ENCODE peak calls at places on chromosome 3, in five cellular contexts. F, P, I, W and V are unnamed samples.
A peak's percentile ranks its signal among the peaks of the same experiment; 100 is the strongest.

GRCh38 chr3:128707935-128708494 is 18.0 kb upstream of the RAB7A start:
- DNase-seq in F (no peak), I (no peak), P (no peak), W (no peak), V (no peak)

GRCh38 chr3:118629821-118630220 is 404.8 kb downstream of the IGSF11 start:
- DNase-seq in F (no peak), P (no peak), W (no peak), I (no peak), V (no peak)

GRCh38 chr3:127085576-127085975 is 102.7 kb downstream of the PLXNA1 start:
- DNase-seq in F (no peak), P (no peak), W (no peak), I (no peak), V (no peak)

GRCh38 chr3:157512534-157512933 is 9.3 kb upstream of the VEPH1 start:
- DNase-seq in P (no peak), I (no peak), W (no peak), F (no peak), V (no peak)

GRCh38 chr3:73484656-73485248 is 140.0 kb downstream of the PDZRN3 start:
- DNase-seq in W (no peak), F (no peak), P (no peak), I (no peak), V (no peak)

GRCh38 chr3:48301814-48302194 is 31.7 kb downstream of the SPINK8 start:
- DNase-seq in P (no peak), W (no peak), F (no peak), I (no peak), V (no peak)

GRCh38 chr3:85433334-85433733 is 474.5 kb downstream of the CADM2 start:
- DNase-seq in W (no peak), I (no peak), P (no peak), F (no peak), V (no peak)

GRCh38 chr3:31900583-31900982 is 80.5 kb downstream of the OSBPL10 start:
- DNase-seq in P (no peak), F (no peak), I (no peak), W (no peak), V (no peak)

GRCh38 chr3:12143949-12144504 is 14.7 kb downstream of the TIMP4 start:
- DNase-seq in F (no peak), P (no peak), W (peak; percentile 96), I (no peak), V (no peak)

GRCh38 chr3:133441867-133442270 is 42.0 kb downstream of the BFSP2 start:
- DNase-seq in P (no peak), W (no peak), F (no peak), I (no peak), V (peak; percentile 20)

GRCh38 chr3:11530153-11530721 is 113.5 kb downstream of the VGLL4 start:
- DNase-seq in W (peak; percentile 79), I (no peak), F (peak; percentile 27), P (no peak), V (no peak)

GRCh38 chr3:4825572-4826236 is 153.5 kb upstream of the BHLHE40 start:
- DNase-seq in I (no peak), F (peak; percentile 85), P (no peak), W (no peak), V (peak; percentile 41)

GRCh38 chr3:50503947-50504346 is 513 bp upstream of the CACNA2D2 start:
- DNase-seq in P (no peak), W (no peak), I (no peak), F (no peak), V (no peak)

GRCh38 chr3:197758512-197758911 is 8.8 kb downstream of the FYTTD1 start:
- DNase-seq in F (no peak), I (no peak), P (no peak), W (no peak), V (no peak)

GRCh38 chr3:185207931-185208746 is 45.7 kb downstream of the EHHADH start:
- DNase-seq in P (no peak), W (no peak), F (no peak), I (no peak), V (no peak)

GRCh38 chr3:150545419-150546225 is 674 bp downstream of the SERP1 start:
- DNase-seq in W (peak; percentile 68), P (no peak), F (no peak), I (no peak), V (peak; percentile 15)

GRCh38 chr3:104263477-104263876 is 1103.2 kb upstream of the ALCAM start:
- DNase-seq in P (no peak), F (no peak), W (no peak), I (no peak), V (no peak)

GRCh38 chr3:186839874-186840641 is 2.5 kb upstream of the ADIPOQ start:
- DNase-seq in W (peak; percentile 90), F (no peak), P (no peak), I (no peak), V (no peak)

GRCh38 chr3:185837409-185837808 is 12.6 kb upstream of the IGF2BP2 start:
- DNase-seq in F (no peak), W (no peak), I (no peak), P (no peak), V (no peak)

GRCh38 chr3:36932979-36933378 is 11.9 kb downstream of the TRANK1 start:
- DNase-seq in P (no peak), I (no peak), F (no peak), W (no peak), V (no peak)

GRCh38 chr3:101629219-101629618 is 47.7 kb downstream of the ZBTB11 start:
- DNase-seq in I (no peak), F (no peak), W (no peak), P (no peak), V (no peak)

GRCh38 chr3:24273491-24273890 is 221.2 kb downstream of the THRB start:
- DNase-seq in W (no peak), P (no peak), F (no peak), I (no peak), V (no peak)

GRCh38 chr3:185152433-185153169 is at the start of gene C3orf70:
- DNase-seq in W (peak; percentile 84), F (peak; percentile 86), P (peak; percentile 43), I (no peak), V (peak; percentile 5)

DNA sequence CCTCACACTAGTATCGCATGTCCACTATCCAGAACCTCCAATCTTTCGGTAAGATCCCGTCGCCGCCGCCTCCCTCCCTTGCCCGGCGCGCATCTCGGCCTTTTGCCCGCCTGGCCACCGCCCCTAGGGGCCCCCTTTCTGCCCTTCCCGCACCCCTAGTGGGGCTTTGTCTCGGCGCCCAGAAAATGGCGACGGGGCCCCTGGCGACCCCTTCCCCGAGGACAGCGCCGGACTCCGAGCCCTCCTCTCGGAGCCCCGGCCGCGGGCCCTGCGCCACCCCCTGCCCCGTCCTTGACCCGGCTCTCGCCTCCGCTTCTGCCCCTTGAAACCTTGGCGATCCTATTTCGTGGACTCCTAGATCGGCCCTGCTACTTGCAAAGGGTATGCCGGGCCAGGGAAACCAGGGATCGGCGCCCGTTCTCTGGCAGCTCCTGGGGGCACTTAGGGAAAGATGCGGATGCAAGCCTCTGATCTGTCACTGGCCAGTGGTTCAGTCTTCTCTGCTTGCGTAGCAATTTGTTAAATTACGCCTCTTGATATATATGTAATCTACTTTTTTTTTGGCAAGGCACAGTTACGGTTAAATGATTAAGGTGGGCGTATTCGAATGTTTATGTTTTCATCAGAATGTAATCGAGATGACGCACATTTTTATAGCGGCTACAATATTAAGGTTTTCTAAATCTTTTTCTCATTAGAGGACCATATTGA is 573 bp downstream of the EIF1B start:
- DNase-seq in F (no peak), I (peak; percentile 7), W (peak; percentile 76), P (peak; percentile 24), V (peak; percentile 36)
- H3K27me3 ChIP-seq in F (no peaks in the 10 kb centered on the region), I (no peaks in the 10 kb centered on the region), W (no peaks in the 10 kb centered on the region), P (no peaks in the 10 kb centered on the region), V (no peaks in the 10 kb centered on the region)

GRCh38 chr3:30659270-30660127 is 53.1 kb downstream of the TGFBR2 start:
- DNase-seq in W (no peak), P (no peak), I (no peak), F (no peak), V (no peak)
- H3K4me1 ChIP-seq in W (peaks cover 65% of the 10 kb centered on the region), P (no peaks in the 10 kb centered on the region), I (peaks cover 99% of the 10 kb centered on the region), F (peaks cover 21% of the 10 kb centered on the region), V (peaks cover 100% of the 10 kb centered on the region)

GRCh38 chr3:196638922-196639516 is 475 bp upstream of the NRROS start:
- DNase-seq in F (no peak), I (no peak), W (no peak), P (no peak), V (peak; percentile 24)

GRCh38 chr3:196641278-196642058 is 2.0 kb downstream of the NRROS start:
- DNase-seq in F (no peak), I (no peak), W (peak; percentile 9), P (no peak), V (no peak)

GRCh38 chr3:196639517-196640500 is at the start of gene NRROS:
- DNase-seq in P (peak; percentile 56), I (peak; percentile 18), F (peak; percentile 64), W (peak; percentile 83), V (peak; percentile 52)

GRCh38 chr3:196643201-196643749 is 3.8 kb downstream of the NRROS start:
- DNase-seq in W (no peak), P (no peak), F (no peak), I (no peak), V (peak; percentile 26)

GRCh38 chr3:196640501-196640968 is 1.0 kb downstream of the NRROS start:
- DNase-seq in I (no peak), P (no peak), F (no peak), W (no peak), V (no peak)
- H3K27me3 ChIP-seq in I (no peaks in the 10 kb centered on the region), P (no peaks in the 10 kb centered on the region), F (no peaks in the 10 kb centered on the region), W (no peaks in the 10 kb centered on the region), V (no peaks in the 10 kb centered on the region)

DNA sequence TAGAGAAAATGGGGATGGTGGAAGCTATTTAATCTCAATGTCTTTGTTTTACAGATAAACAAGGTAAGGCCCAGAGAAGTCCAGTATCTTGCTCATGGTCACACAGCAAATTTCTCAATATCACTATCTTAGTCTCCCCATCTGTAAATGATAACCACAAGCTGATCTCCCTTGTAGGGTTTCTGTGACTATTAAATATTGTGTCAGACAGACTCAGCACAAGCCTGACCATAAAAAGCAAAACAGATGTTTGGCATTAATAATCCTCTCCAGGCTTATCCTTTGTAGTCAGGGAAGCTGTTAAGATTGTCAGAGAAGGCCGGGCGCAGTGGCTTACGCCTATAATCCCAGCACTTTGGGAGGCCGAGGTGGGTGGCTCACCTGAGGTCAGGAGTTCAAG is 173.2 kb upstream of the PRICKLE2 start:
- DNase-seq in I (no peak), W (no peak), P (no peak), F (no peak), V (no peak)
- H3K4me1 ChIP-seq in I (no peaks in the 10 kb centered on the region), W (no peaks in the 10 kb centered on the region), P (no peaks in the 10 kb centered on the region), F (no peaks in the 10 kb centered on the region), V (no peaks in the 10 kb centered on the region)

GRCh38 chr3:54086639-54087405 is 35.5 kb upstream of the CACNA2D3 start:
- DNase-seq in I (no peak), W (no peak), P (no peak), F (no peak), V (no peak)
- H3K27me3 ChIP-seq in I (peaks cover 3% of the 10 kb centered on the region), W (no peaks in the 10 kb centered on the region), P (no peaks in the 10 kb centered on the region), F (no peaks in the 10 kb centered on the region), V (peaks cover 3% of the 10 kb centered on the region)

GRCh38 chr3:45011756-45012441 is 14.2 kb upstream of the CLEC3B start:
- DNase-seq in I (no peak), P (peak; percentile 14), F (no peak), W (peak; percentile 88), V (no peak)
- H3K4me1 ChIP-seq in I (peaks cover 2% of the 10 kb centered on the region), P (no peaks in the 10 kb centered on the region), F (no peaks in the 10 kb centered on the region), W (peaks cover 26% of the 10 kb centered on the region), V (peaks cover 33% of the 10 kb centered on the region)